ENCODE peak calls at places on chromosomes 6 and 20, in four cellular contexts. F, X, C and L are unnamed samples.

GRCh38 chr6:90319979-90320667 is 23.5 kb upstream of the BACH2 start:
- DNase-seq in F (no peak), X (no peak), C (no peak), L (no peak)

GRCh38 chr20:17859616-17860232 is 108.9 kb downstream of the SNX5 start:
- DNase-seq in X (no peak), F (peak), C (no peak), L (no peak)

GRCh38 chr6:13766201-13766634 is 48.1 kb downstream of the MCUR1 start:
- DNase-seq in C (no peak), X (no peak), F (no peak), L (peak)

GRCh38 chr6:107538856-107539387 is 49.0 kb downstream of the SOBP start:
- DNase-seq in X (no peak), C (no peak), F (no peak), L (no peak)

GRCh38 chr6:63844287-63844686 is 208.7 kb downstream of the PHF3 start:
- DNase-seq in F (no peak), X (no peak), C (no peak), L (no peak)

GRCh38 chr6:14354919-14355572 is 237.5 kb downstream of the CD83 start:
- DNase-seq in C (no peak), X (no peak), F (no peak), L (peak)

GRCh38 chr20:25090492-25091429 is 8.8 kb upstream of the VSX1 start:
- DNase-seq in F (peak), X (no peak), C (no peak), L (no peak)

GRCh38 chr6:3825851-3826581 is 23.2 kb upstream of the FAM50B start:
- DNase-seq in F (no peak), X (peak), C (no peak), L (peak)